ENCODE peak calls at places on chromosome 17, in eight cellular contexts. N, S, F, Z, O, R, B and L are unnamed samples.

GRCh38 chr17:27756467-27757371 is 43.6 kb downstream of the NOS2 start:
- ATAC-seq in N (peak), S (peak), F (peak), Z (no peak), O (peak), R (peak), B (peak), L (no peak)

GRCh38 chr17:61253937-61254677 is 145.5 kb upstream of the TBX2 start:
- ATAC-seq in N (no peak), S (no peak), F (no peak), Z (no peak), O (no peak), R (no peak), B (no peak), L (no peak)

GRCh38 chr17:48961516-48962233 is 6.7 kb downstream of the GIP start:
- ATAC-seq in N (peak), S (peak), F (no peak), Z (no peak), O (no peak), R (no peak), B (no peak), L (no peak)

GRCh38 chr17:37510056-37510455 is 20.4 kb downstream of the DUSP14 start:
- ATAC-seq in N (no peak), S (no peak), F (no peak), Z (no peak), O (no peak), R (no peak), B (no peak), L (no peak)

GRCh38 chr17:74373838-74374606 is 6.7 kb downstream of the GPR142 start:
- ATAC-seq in N (peak), S (no peak), F (no peak), Z (no peak), O (no peak), R (no peak), B (no peak), L (no peak)

GRCh38 chr17:2982854-2983636 is 80.4 kb downstream of the OR1D5 start:
- ATAC-seq in N (peak), S (peak), F (no peak), Z (peak), O (no peak), R (no peak), B (no peak), L (peak)

GRCh38 chr17:76251478-76252039 is 11.3 kb upstream of the RNF157 start:
- ATAC-seq in N (no peak), S (no peak), F (no peak), Z (no peak), O (no peak), R (no peak), B (no peak), L (no peak)

GRCh38 chr17:61532818-61533217 is 58.2 kb downstream of the NACA2 start:
- ATAC-seq in N (no peak), S (no peak), F (no peak), Z (no peak), O (no peak), R (no peak), B (no peak), L (no peak)

GRCh38 chr17:21033350-21033749 is 9.5 kb downstream of the USP22 start:
- ATAC-seq in N (no peak), S (peak), F (no peak), Z (no peak), O (no peak), R (no peak), B (no peak), L (no peak)

GRCh38 chr17:70661342-70662222 is 492.2 kb downstream of the KCNJ2 start:
- ATAC-seq in N (peak), S (peak), F (no peak), Z (no peak), O (no peak), R (no peak), B (no peak), L (no peak)

GRCh38 chr17:68955181-68955841 is at the start of gene ABCA8:
- ATAC-seq in N (no peak), S (peak), F (no peak), Z (peak), O (no peak), R (no peak), B (no peak), L (no peak)

GRCh38 chr17:43918026-43918389 is 10.7 kb upstream of the MPP2 start:
- ATAC-seq in N (no peak), S (no peak), F (no peak), Z (no peak), O (no peak), R (no peak), B (no peak), L (no peak)

GRCh38 chr17:41308251-41308917 is 725 bp downstream of the KRTAP16-1 start:
- ATAC-seq in N (peak), S (peak), F (peak), Z (peak), O (peak), R (peak), B (peak), L (peak)

GRCh38 chr17:47745037-47745380 is 12.0 kb downstream of the TBX21 start:
- ATAC-seq in N (no peak), S (no peak), F (no peak), Z (peak), O (no peak), R (no peak), B (no peak), L (no peak)

GRCh38 chr17:80006339-80006720 is 29.3 kb downstream of the TBC1D16 start:
- ATAC-seq in N (peak), S (peak), F (no peak), Z (no peak), O (no peak), R (no peak), B (no peak), L (no peak)

GRCh38 chr17:56108811-56109284 is 44.4 kb upstream of the ANKFN1 start:
- ATAC-seq in N (peak), S (peak), F (no peak), Z (no peak), O (no peak), R (no peak), B (no peak), L (no peak)

GRCh38 chr17:48724241-48725004 is 1.4 kb downstream of the PRAC2 start:
- ATAC-seq in N (peak), S (peak), F (peak), Z (peak), O (peak), R (peak), B (peak), L (peak)

GRCh38 chr17:51230306-51230705 is 29.5 kb downstream of the MBTD1 start:
- ATAC-seq in N (peak), S (no peak), F (no peak), Z (no peak), O (no peak), R (no peak), B (no peak), L (no peak)

GRCh38 chr17:63439682-63440081 is 6.4 kb downstream of the CYB561 start:
- ATAC-seq in N (no peak), S (no peak), F (peak), Z (no peak), O (no peak), R (no peak), B (peak), L (peak)

GRCh38 chr17:19714542-19715411 is 1.6 kb downstream of the SLC47A2 start:
- ATAC-seq in N (no peak), S (peak), F (no peak), Z (no peak), O (no peak), R (no peak), B (no peak), L (no peak)

GRCh38 chr17:4446326-4447051 is 12.7 kb downstream of the SPNS3 start:
- ATAC-seq in N (no peak), S (no peak), F (no peak), Z (peak), O (no peak), R (no peak), B (no peak), L (peak)

GRCh38 chr17:10021239-10021638 is 116.2 kb upstream of the RCVRN start:
- ATAC-seq in N (peak), S (peak), F (peak), Z (peak), O (no peak), R (no peak), B (no peak), L (peak)

GRCh38 chr17:66518108-66518507 is 215.7 kb downstream of the PRKCA start:
- ATAC-seq in N (no peak), S (no peak), F (no peak), Z (no peak), O (no peak), R (peak), B (no peak), L (no peak)

GRCh38 chr17:75155191-75155601 is 884 bp upstream of the JPT1 start:
- ATAC-seq in N (no peak), S (no peak), F (no peak), Z (no peak), O (no peak), R (no peak), B (no peak), L (no peak)

GRCh38 chr17:73165616-73166404 is 1.0 kb downstream of the SSTR2 start:
- ATAC-seq in N (peak), S (no peak), F (no peak), Z (peak), O (no peak), R (peak), B (no peak), L (no peak)

GRCh38 chr17:50989149-50989548 is 123.0 kb upstream of the TOB1 start:
- ATAC-seq in N (no peak), S (no peak), F (no peak), Z (no peak), O (no peak), R (no peak), B (no peak), L (no peak)

GRCh38 chr17:71926746-71927398 is 193.9 kb upstream of the SOX9 start:
- ATAC-seq in N (no peak), S (no peak), F (no peak), Z (no peak), O (no peak), R (no peak), B (no peak), L (no peak)

GRCh38 chr17:73210002-73210678 is 17.3 kb downstream of the COG1 start:
- ATAC-seq in N (peak), S (no peak), F (peak), Z (no peak), O (no peak), R (no peak), B (peak), L (no peak)

GRCh38 chr17:76138234-76138895 is 2.7 kb downstream of the FOXJ1 start:
- ATAC-seq in N (peak), S (peak), F (no peak), Z (no peak), O (no peak), R (no peak), B (no peak), L (no peak)

GRCh38 chr17:77229786-77230435 is 89.1 kb downstream of the SEC14L1 start:
- ATAC-seq in N (no peak), S (no peak), F (no peak), Z (peak), O (no peak), R (no peak), B (no peak), L (no peak)

GRCh38 chr17:40614431-40615294 is 33.0 kb downstream of the SMARCE1 start:
- ATAC-seq in N (no peak), S (no peak), F (no peak), Z (no peak), O (no peak), R (no peak), B (no peak), L (no peak)